ENCODE peak calls at places on chromosomes 13 and 19, in four cellular contexts. L is GM12878, C is K562, B is HepG2. A is an unnamed sample.

GRCh38 chr13:42814868-42815267 is 33.5 kb downstream of the FAM216B start:
- DNase-seq in C (no peak), L (no peak), B (no peak), A (no peak)

GRCh38 chr19:12484011-12484370 is 625 bp downstream of the ZNF709 start:
- DNase-seq in C (no peak), B (no peak), L (no peak), A (no peak)

GRCh38 chr19:34188388-34188787 is 16.1 kb downstream of the LSM14A start:
- DNase-seq in L (no peak), B (no peak), C (no peak), A (no peak)

GRCh38 chr13:99028890-99029289 is 51.0 kb upstream of the DOCK9 start:
- DNase-seq in B (no peak), C (peak; percentile 35), L (no peak), A (peak; percentile 59)

GRCh38 chr19:57233207-57233606 is 2.4 kb downstream of the AURKC start:
- DNase-seq in L (no peak), B (no peak), C (no peak), A (no peak)

GRCh38 chr19:56504581-56504980 is 3.1 kb upstream of the ZNF471 start:
- DNase-seq in B (no peak), C (no peak), L (no peak), A (no peak)

GRCh38 chr19:18671303-18672043 is 12.0 kb upstream of the CRTC1 start:
- DNase-seq in B (no peak), C (no peak), L (no peak), A (no peak)

GRCh38 chr13:20145521-20145920 is 15.3 kb downstream of the GJA3 start:
- DNase-seq in B (no peak), L (no peak), C (no peak), A (no peak)

GRCh38 chr13:21015284-21015683 is 46.1 kb downstream of the LATS2 start:
- DNase-seq in C (no peak), L (no peak), B (no peak), A (no peak)

GRCh38 chr19:10988380-10988779 is 27.6 kb downstream of the SMARCA4 start:
- DNase-seq in C (no peak), B (no peak), L (no peak), A (no peak)

GRCh38 chr19:54439174-54439851 is 9.7 kb upstream of the LENG8 start:
- DNase-seq in C (peak; percentile 50), B (peak; percentile 56), L (no peak), A (peak; percentile 79)

GRCh38 chr13:112752711-112753541 is 63.1 kb downstream of the ATP11A start:
- DNase-seq in L (no peak), B (no peak), C (no peak), A (no peak)

GRCh38 chr19:7645656-7646425 is 8.9 kb downstream of the STXBP2 start:
- DNase-seq in B (no peak), L (no peak), C (no peak), A (no peak)

GRCh38 chr19:45171211-45171623 is 6.8 kb downstream of the TRAPPC6A start:
- DNase-seq in B (no peak), C (peak; percentile 54), L (no peak), A (no peak)

GRCh38 chr13:114025432-114026127 is 51.7 kb upstream of the C13orf46 start:
- DNase-seq in L (no peak), B (no peak), C (peak; percentile 12), A (no peak)
- TF ChIP-seq CTCF in L (no peak), B (peak; percentile 22), C (no peak), A (no peak)

GRCh38 chr13:32315255-32316029 is at the start of the genes BRCA2 and ZAR1L:
- DNase-seq in B (peak; percentile 79), C (peak; percentile 71), L (peak; percentile 68), A (peak; percentile 81)

GRCh38 chr13:32316476-32316875 is 1.2 kb downstream of the BRCA2 start:
- DNase-seq in C (no peak), L (no peak), B (no peak), A (no peak)

GRCh38 chr13:32314271-32314967 is 744 bp downstream of the ZAR1L start:
- DNase-seq in C (no peak), B (no peak), L (no peak), A (no peak)

GRCh38 chr13:32316030-32316344 is 679 bp downstream of the BRCA2 start:
- DNase-seq in C (no peak), L (peak; percentile 66), B (no peak), A (no peak)

DNA sequence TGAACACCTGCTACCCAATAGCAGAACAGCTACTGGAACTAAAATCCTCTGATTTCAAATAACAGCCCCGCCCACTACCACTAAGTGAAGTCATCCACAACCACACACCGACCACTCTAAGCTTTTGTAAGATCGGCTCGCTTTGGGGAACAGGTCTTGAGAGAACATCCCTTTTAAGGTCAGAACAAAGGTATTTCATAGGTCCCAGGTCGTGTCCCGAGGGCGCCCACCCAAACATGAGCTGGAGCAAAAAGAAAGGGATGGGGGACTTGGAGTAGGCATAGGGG is 252 bp downstream of the ZAR1L start:
- DNase-seq in B (peak; percentile 40), C (peak; percentile 26), L (no peak), A (no peak)
- TF ChIP-seq CREM in B (no peak), C (no peak), L (no peak), A (no peak)

GRCh38 chr13:51782026-51782710 is 21.8 kb downstream of the DHRS12 start:
- DNase-seq in C (no peak), L (no peak), B (peak; percentile 43), A (no peak)

GRCh38 chr13:51783432-51784094 is 20.4 kb downstream of the DHRS12 start:
- DNase-seq in L (no peak), B (no peak), C (no peak), A (no peak)

GRCh38 chr13:51784097-51784496 is 19.9 kb downstream of the DHRS12 start:
- DNase-seq in B (no peak), L (no peak), C (no peak), A (no peak)

GRCh38 chr13:51780099-51780498 is 23.9 kb downstream of the DHRS12 start:
- DNase-seq in L (no peak), C (no peak), B (no peak), A (no peak)

DNA sequence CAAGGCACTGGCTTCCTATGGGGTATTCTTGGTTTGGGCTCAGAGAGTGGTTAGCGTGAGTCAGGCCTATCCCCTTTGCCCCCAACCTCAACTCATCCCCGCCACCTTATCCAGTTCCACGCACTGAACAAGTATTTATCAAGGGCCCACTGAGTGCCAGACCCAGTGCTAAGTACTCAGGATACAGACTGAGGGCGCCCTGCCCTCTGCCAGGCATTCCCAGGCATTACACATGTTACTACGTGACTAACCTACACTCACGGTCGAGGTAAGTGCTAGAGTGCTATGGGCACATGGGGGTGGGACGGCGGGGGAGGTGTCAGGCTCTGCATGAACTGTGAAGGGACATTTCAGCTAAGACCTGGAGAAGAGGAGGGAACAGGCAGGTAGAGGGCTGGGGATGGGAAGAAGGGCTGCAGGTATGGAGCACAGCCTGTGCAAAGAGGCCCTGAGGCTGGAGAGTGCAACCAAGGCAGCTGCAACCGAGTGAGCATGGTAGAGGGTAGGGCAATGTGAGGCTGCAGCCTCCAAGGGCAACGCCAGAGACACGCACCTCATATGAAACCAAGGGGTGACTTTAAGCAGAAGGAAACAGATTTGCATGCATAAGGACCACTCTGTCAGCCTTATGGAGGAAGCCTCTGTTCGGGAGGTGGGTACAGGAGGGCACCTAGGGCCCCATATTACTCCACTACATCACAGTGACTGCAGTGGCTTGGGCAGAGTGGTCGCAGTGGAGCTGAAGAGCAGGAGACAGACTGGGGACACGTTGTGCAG is 22.5 kb downstream of the DHRS12 start:
- DNase-seq in L (no peak), B (no peak), C (no peak), A (peak; percentile 56)
- TF ChIP-seq CTCF in L (peak; percentile 57), B (peak; percentile 68), C (no peak), A (no peak)

DNA sequence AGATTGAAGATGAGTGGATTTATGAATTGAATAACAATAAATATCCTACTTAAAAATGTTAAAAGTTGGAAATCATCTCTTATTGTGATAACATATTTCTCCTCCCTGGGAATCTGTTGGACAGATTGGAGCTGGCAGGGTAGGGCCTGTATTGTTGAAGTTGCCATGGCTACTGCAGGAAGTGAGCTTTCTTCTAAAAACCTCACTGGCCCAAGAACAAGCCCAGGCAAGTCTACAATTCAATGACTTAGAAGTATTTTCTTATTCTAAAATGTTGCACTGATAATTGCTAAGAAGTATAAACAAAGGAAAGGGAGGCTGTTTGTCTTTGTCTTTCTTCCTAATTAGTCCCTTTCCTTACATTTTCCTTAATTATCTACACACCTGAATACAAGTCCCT is 112.1 kb downstream of the DLEU7 start:
- DNase-seq in B (no peak), L (peak; percentile 8), C (no peak), A (no peak)
- TF ChIP-seq CREM in B (no peak), L (no peak), C (no peak), A (no peak)

GRCh38 chr13:107742544-107742943 is 472.8 kb downstream of the LIG4 start:
- DNase-seq in C (no peak), B (no peak), L (no peak), A (no peak)
- TF ChIP-seq CTCF in C (no peak), B (no peak), L (no peak), A (no peak)

GRCh38 chr13:113833111-113833830 is 30.6 kb downstream of the GAS6 start:
- DNase-seq in C (no peak), B (no peak), L (no peak), A (no peak)
- TF ChIP-seq CREM in C (no peak), B (no peak), L (no peak), A (no peak)

GRCh38 chr13:47801555-47801954 is 199.5 kb downstream of the SUCLA2 start:
- DNase-seq in C (no peak), L (no peak), B (no peak), A (no peak)

GRCh38 chr13:47798194-47798593 is 202.9 kb downstream of the SUCLA2 start:
- DNase-seq in L (no peak), C (no peak), B (no peak), A (no peak)

GRCh38 chr13:47796816-47797215 is 204.3 kb downstream of the SUCLA2 start:
- DNase-seq in B (no peak), C (no peak), L (no peak), A (no peak)

GRCh38 chr13:47800593-47800992 is 200.5 kb downstream of the SUCLA2 start:
- DNase-seq in C (no peak), B (no peak), L (no peak), A (no peak)

GRCh38 chr13:47798906-47799305 is 202.2 kb downstream of the SUCLA2 start:
- DNase-seq in L (no peak), B (peak; percentile 8), C (no peak), A (no peak)
- TF ChIP-seq CTCF in L (no peak), B (peak; percentile 60), C (no peak), A (no peak)

GRCh38 chr19:2775556-2776430 is 7.3 kb downstream of the SGTA start:
- DNase-seq in B (peak; percentile 88), L (no peak), C (peak; percentile 57), A (no peak)
- TF ChIP-seq CREM in B (peak; percentile 84), L (peak; percentile 39), C (peak; percentile 50), A (no peak)

A was measured in WTC11.